ENCODE peak calls at places on chromosome 19, in four cellular contexts. X is uterus, E is heart left ventricle, K is IMR-90. P is an unnamed sample.

GRCh38 chr19:53057904-53058579 is 13.5 kb downstream of the ERVV-2 start:
- DNase-seq in K (no peak), E (peak), X (no peak), P (no peak)

GRCh38 chr19:1042689-1043511 is 3.0 kb downstream of the ABCA7 start:
- DNase-seq in K (no peak), X (no peak), E (no peak), P (no peak)

GRCh38 chr19:29504454-29504853 is 21.3 kb upstream of the VSTM2B start:
- DNase-seq in X (no peak), E (no peak), K (no peak), P (no peak)

GRCh38 chr19:4061683-4062575 is 4.8 kb downstream of the ZBTB7A start:
- DNase-seq in X (peak), E (no peak), K (no peak), P (no peak)

GRCh38 chr19:55554749-55555152 is 9.4 kb upstream of the SBK3 start:
- DNase-seq in X (no peak), E (no peak), K (no peak), P (no peak)

GRCh38 chr19:27793128-27793643 is 1419.8 kb downstream of the UQCRFS1 start:
- DNase-seq in X (peak), E (peak), K (peak), P (peak)

GRCh38 chr19:18340237-18340989 is at the start of gene PGPEP1:
- DNase-seq in E (peak), X (peak), K (peak), P (peak)

GRCh38 chr19:31548941-31549340 is 199.7 kb upstream of the TSHZ3 start:
- DNase-seq in X (peak), K (peak), E (no peak), P (no peak)

GRCh38 chr19:8302734-8303133 is 5.4 kb downstream of the CD320 start:
- DNase-seq in X (no peak), E (no peak), K (no peak), P (peak)

GRCh38 chr19:27887946-27888345 is 1325.0 kb downstream of the UQCRFS1 start:
- DNase-seq in E (no peak), K (no peak), X (no peak), P (no peak)

GRCh38 chr19:54449701-54450069 is 686 bp downstream of the LENG8 start:
- DNase-seq in E (no peak), X (no peak), K (peak), P (no peak)

GRCh38 chr19:10328558-10329429 is 4.5 kb downstream of the RAVER1 start:
- DNase-seq in E (no peak), K (no peak), X (no peak), P (no peak)

GRCh38 chr19:37931941-37932655 is 25.1 kb downstream of the SIPA1L3 start:
- DNase-seq in E (peak), K (peak), X (peak), P (no peak)

GRCh38 chr19:29945017-29945416 is 3.0 kb downstream of the URI1 start:
- DNase-seq in E (no peak), K (no peak), X (no peak), P (no peak)

GRCh38 chr19:7904074-7905020 is 670 bp downstream of the MAP2K7 start:
- DNase-seq in K (no peak), E (no peak), X (peak), P (no peak)

GRCh38 chr19:19540707-19541515 is 2.8 kb downstream of the CILP2 start:
- DNase-seq in X (no peak), E (no peak), K (no peak), P (no peak)

GRCh38 chr19:47491358-47492136 is 7.5 kb upstream of the KPTN start:
- DNase-seq in K (no peak), X (no peak), E (no peak), P (no peak)

GRCh38 chr19:52190679-52191293 is 934 bp downstream of the PPP2R1A start:
- DNase-seq in K (peak), E (peak), X (peak), P (no peak)

GRCh38 chr19:39946532-39946931 is 12.1 kb upstream of the FCGBP start:
- DNase-seq in X (no peak), K (no peak), E (no peak), P (no peak)

GRCh38 chr19:14002571-14003278 is 3.4 kb downstream of the RFX1 start:
- DNase-seq in K (no peak), E (no peak), X (no peak), P (no peak)

GRCh38 chr19:14005381-14006084 is 587 bp downstream of the RFX1 start:
- DNase-seq in X (peak), E (peak), K (peak), P (peak)

GRCh38 chr19:14004619-14005380 is 1.3 kb downstream of the RFX1 start:
- DNase-seq in K (no peak), E (peak), X (no peak), P (peak)

GRCh38 chr19:14000691-14001365 is 5.3 kb downstream of the RFX1 start:
- DNase-seq in E (no peak), X (no peak), K (no peak), P (no peak)

GRCh38 chr19:14003279-14004051 is 2.7 kb downstream of the RFX1 start:
- DNase-seq in K (no peak), X (no peak), E (no peak), P (no peak)
- TF ChIP-seq POLR2A in K (no peak), X (no peak), E (no peak), P (no peak)

GRCh38 chr19:17333611-17334413 is 843 bp downstream of the ANO8 start:
- DNase-seq in E (no peak), K (peak), X (no peak), P (no peak)
- TF ChIP-seq POLR2A in E (no peak), K (no peak), X (no peak), P (no peak)

GRCh38 chr19:34666200-34666957 is 10.6 kb downstream of the SCGB2B2 start:
- DNase-seq in E (no peak), X (no peak), K (no peak), P (no peak)
- TF ChIP-seq POLR2A in E (no peak), X (no peak), K (no peak), P (no peak)

GRCh38 chr19:6772028-6772865 is at the start of gene VAV1:
- DNase-seq in K (no peak), X (no peak), E (peak), P (no peak)
- TF ChIP-seq POLR2A in K (no peak), X (no peak), E (no peak), P (no peak)

DNA sequence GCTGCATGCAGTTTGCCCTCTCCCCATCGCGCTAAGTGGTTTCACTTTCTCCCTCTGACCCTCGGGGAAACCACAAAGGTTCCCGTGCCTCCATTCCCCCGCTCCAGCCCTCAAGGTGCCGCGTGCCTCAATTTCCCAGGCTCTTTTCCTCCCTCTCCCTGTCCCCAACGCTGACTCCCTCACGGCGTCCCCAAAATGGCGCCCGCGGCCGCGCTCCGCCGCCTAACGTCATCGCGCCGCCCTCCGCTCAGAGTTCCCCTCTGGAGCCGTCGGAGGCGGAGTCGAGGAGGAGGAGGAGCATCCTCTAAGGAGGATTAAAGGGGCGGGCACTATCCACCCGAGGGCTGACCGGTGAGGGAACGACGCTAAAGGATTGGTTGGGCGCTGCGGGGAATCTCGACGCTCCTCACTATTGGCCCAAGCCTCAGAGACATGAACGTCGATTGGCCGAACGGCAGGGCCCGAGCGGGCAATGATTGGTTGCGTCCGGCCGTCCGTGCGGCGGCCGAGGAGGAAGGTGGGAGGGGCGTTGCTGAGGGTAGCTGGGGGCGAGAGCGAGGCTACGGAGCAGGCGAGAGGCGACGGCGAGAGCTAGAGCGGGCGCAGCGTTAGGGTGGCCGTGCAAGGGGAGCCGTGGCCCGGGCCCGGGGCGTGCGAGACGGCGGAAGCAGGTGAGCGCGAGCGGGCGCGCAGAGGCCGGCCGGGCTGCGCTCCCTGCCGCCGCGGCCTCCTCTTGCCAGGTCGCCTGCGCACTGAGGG is at the start of gene ZNF574:
- DNase-seq in E (peak), X (peak), K (peak), P (peak)
- TF ChIP-seq POLR2A in E (peak), X (peak), K (peak), P (peak)

DNA sequence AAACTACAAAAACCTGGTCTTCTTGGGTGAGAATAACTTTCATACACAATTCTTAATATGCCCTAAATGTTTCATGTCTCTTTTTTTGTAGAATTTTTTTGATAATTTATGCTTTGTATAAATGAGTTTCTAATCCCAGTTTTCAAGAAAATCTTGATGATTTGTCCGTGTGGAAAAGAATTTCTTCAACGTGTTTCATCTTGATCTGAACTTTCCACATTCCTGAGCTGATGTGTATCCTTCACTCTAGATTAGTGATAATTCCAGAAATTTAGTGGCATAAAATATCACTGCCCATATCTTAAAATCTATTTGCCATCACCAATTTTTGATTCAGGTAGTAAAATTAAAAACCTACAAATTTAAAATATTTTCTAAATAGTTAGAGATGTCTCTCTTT is 24.6 kb downstream of the ZNF431 start:
- DNase-seq in E (no peak), X (no peak), K (no peak), P (no peak)
- TF ChIP-seq POLR2A in E (no peak), X (no peak), K (no peak), P (no peak)